ENCODE peak calls at places on chromosome 19, in seven cellular contexts. One of them, this sample, is unnamed.

GRCh38 chr19:55253842-55254624 is 4.8 kb downstream of the PPP6R1 start:
- DNase-seq in H54: no peak
- DNase-seq in iPS DF 6.9: no peak
- DNase-seq in HuH-7: no peak
- DNase-seq in EL: no peak
- DNase-seq in activated naive CD4-positive, alpha-beta T cell treated with anti-CD3 and anti-CD28 coated beads for 36 hours: peak
- DNase-seq in choroid plexus epithelial cell: no peak
- DNase-seq in this sample: no peak

GRCh38 chr19:6866646-6867255 is 20.6 kb upstream of the ADGRE1 start:
- DNase-seq in activated naive CD4-positive, alpha-beta T cell treated with anti-CD3 and anti-CD28 coated beads for 36 hours: no peak
- DNase-seq in H54: no peak
- DNase-seq in EL: no peak
- DNase-seq in iPS DF 6.9: no peak
- DNase-seq in choroid plexus epithelial cell: no peak
- DNase-seq in HuH-7: no peak
- DNase-seq in this sample: no peak

GRCh38 chr19:55407625-55408319 is at the start of gene UBE2S:
- DNase-seq in H54: peak
- DNase-seq in HuH-7: peak
- DNase-seq in activated naive CD4-positive, alpha-beta T cell treated with anti-CD3 and anti-CD28 coated beads for 36 hours: peak
- DNase-seq in choroid plexus epithelial cell: peak
- DNase-seq in EL: peak
- DNase-seq in iPS DF 6.9: peak
- DNase-seq in this sample: peak

GRCh38 chr19:14901675-14902260 is 15.8 kb upstream of the OR7A17 start:
- DNase-seq in EL: no peak
- DNase-seq in activated naive CD4-positive, alpha-beta T cell treated with anti-CD3 and anti-CD28 coated beads for 36 hours: no peak
- DNase-seq in choroid plexus epithelial cell: peak
- DNase-seq in HuH-7: no peak
- DNase-seq in H54: no peak
- DNase-seq in iPS DF 6.9: no peak
- DNase-seq in this sample: no peak

GRCh38 chr19:49687566-49688316 is 1.7 kb upstream of the ADM5 start:
- DNase-seq in activated naive CD4-positive, alpha-beta T cell treated with anti-CD3 and anti-CD28 coated beads for 36 hours: no peak
- DNase-seq in H54: no peak
- DNase-seq in HuH-7: no peak
- DNase-seq in choroid plexus epithelial cell: no peak
- DNase-seq in EL: peak
- DNase-seq in iPS DF 6.9: no peak
- DNase-seq in this sample: no peak

GRCh38 chr19:14375055-14375581 is 6.1 kb upstream of the ADGRE5 start:
- DNase-seq in choroid plexus epithelial cell: no peak
- DNase-seq in iPS DF 6.9: no peak
- DNase-seq in activated naive CD4-positive, alpha-beta T cell treated with anti-CD3 and anti-CD28 coated beads for 36 hours: peak
- DNase-seq in H54: no peak
- DNase-seq in EL: no peak
- DNase-seq in HuH-7: no peak
- DNase-seq in this sample: no peak

GRCh38 chr19:48390188-48391099 is 907 bp downstream of the KDELR1 start:
- DNase-seq in choroid plexus epithelial cell: peak
- DNase-seq in HuH-7: peak
- DNase-seq in EL: peak
- DNase-seq in iPS DF 6.9: no peak
- DNase-seq in H54: no peak
- DNase-seq in activated naive CD4-positive, alpha-beta T cell treated with anti-CD3 and anti-CD28 coated beads for 36 hours: peak
- DNase-seq in this sample: peak

GRCh38 chr19:32877323-32877912 is 7.9 kb upstream of the SLC7A9 start:
- DNase-seq in choroid plexus epithelial cell: no peak
- DNase-seq in HuH-7: no peak
- DNase-seq in iPS DF 6.9: no peak
- DNase-seq in activated naive CD4-positive, alpha-beta T cell treated with anti-CD3 and anti-CD28 coated beads for 36 hours: no peak
- DNase-seq in H54: no peak
- DNase-seq in EL: no peak
- DNase-seq in this sample: no peak

GRCh38 chr19:7242601-7243258 is 51.5 kb downstream of the INSR start:
- DNase-seq in H54: peak
- DNase-seq in iPS DF 6.9: no peak
- DNase-seq in activated naive CD4-positive, alpha-beta T cell treated with anti-CD3 and anti-CD28 coated beads for 36 hours: no peak
- DNase-seq in EL: peak
- DNase-seq in choroid plexus epithelial cell: peak
- DNase-seq in HuH-7: no peak
- DNase-seq in this sample: no peak

GRCh38 chr19:51788936-51789795 is 5.8 kb upstream of the FPR3 start:
- DNase-seq in activated naive CD4-positive, alpha-beta T cell treated with anti-CD3 and anti-CD28 coated beads for 36 hours: no peak
- DNase-seq in HuH-7: no peak
- DNase-seq in iPS DF 6.9: no peak
- DNase-seq in choroid plexus epithelial cell: peak
- DNase-seq in H54: no peak
- DNase-seq in EL: peak
- DNase-seq in this sample: no peak

GRCh38 chr19:372306-372890 is 27.8 kb upstream of the MIER2 start:
- DNase-seq in activated naive CD4-positive, alpha-beta T cell treated with anti-CD3 and anti-CD28 coated beads for 36 hours: no peak
- DNase-seq in EL: peak
- DNase-seq in HuH-7: no peak
- DNase-seq in H54: no peak
- DNase-seq in choroid plexus epithelial cell: peak
- DNase-seq in iPS DF 6.9: no peak
- DNase-seq in this sample: no peak

GRCh38 chr19:40523322-40524047 is 53.2 kb upstream of the SHKBP1 start:
- DNase-seq in HuH-7: peak
- DNase-seq in H54: peak
- DNase-seq in iPS DF 6.9: no peak
- DNase-seq in EL: peak
- DNase-seq in activated naive CD4-positive, alpha-beta T cell treated with anti-CD3 and anti-CD28 coated beads for 36 hours: peak
- DNase-seq in choroid plexus epithelial cell: peak
- DNase-seq in this sample: peak

GRCh38 chr19:55086730-55087541 is 11.3 kb downstream of the EPS8L1 start:
- DNase-seq in H54: peak
- DNase-seq in activated naive CD4-positive, alpha-beta T cell treated with anti-CD3 and anti-CD28 coated beads for 36 hours: peak
- DNase-seq in iPS DF 6.9: peak
- DNase-seq in choroid plexus epithelial cell: peak
- DNase-seq in HuH-7: no peak
- DNase-seq in EL: peak
- DNase-seq in this sample: no peak

This sample was measured in LoVo.